ENCODE peak calls at places on chromosomes 1 and 21, in six cellular contexts. S is OCI-LY7, A is heart left ventricle, V is stomach, M is brain microvascular endothelial cell, K is fibroblast of lung. W is an unnamed sample.
A peak's percentile ranks its signal among the peaks of the same experiment; 100 is the strongest.

GRCh38 chr1:229114315-229114714 is 156.6 kb upstream of the RAB4A start:
- DNase-seq in S (no peak), A (no peak), V (no peak), M (no peak), K (peak; percentile 8), W (no peak)

GRCh38 chr1:193438312-193438711 is 251.9 kb upstream of the B3GALT2 start:
- DNase-seq in S (no peak), A (no peak), V (no peak), M (no peak), K (no peak), W (no peak)

GRCh38 chr1:200319143-200319542 is 90.7 kb downstream of the ZNF281 start:
- DNase-seq in S (no peak), A (no peak), V (no peak), M (no peak), K (no peak), W (no peak)

GRCh38 chr21:42063206-42063577 is 7.9 kb upstream of the UMODL1 start:
- DNase-seq in S (peak; percentile 83), A (peak; percentile 58), V (peak; percentile 48), M (no peak), K (no peak), W (no peak)

GRCh38 chr1:22380024-22380785 is 71.4 kb upstream of the ZBTB40 start:
- DNase-seq in S (no peak), A (no peak), V (no peak), M (peak; percentile 31), K (no peak), W (no peak)

GRCh38 chr1:212498243-212498642 is 65.5 kb downstream of the NENF start:
- DNase-seq in S (no peak), A (no peak), V (no peak), M (peak; percentile 91), K (peak; percentile 85), W (peak; percentile 95)

GRCh38 chr1:82386365-82387069 is 585.8 kb downstream of the ADGRL2 start:
- DNase-seq in S (no peak), A (no peak), V (no peak), M (no peak), K (no peak), W (peak; percentile 1)

GRCh38 chr21:44552681-44553080 is 1.4 kb upstream of the KRTAP10-2 start:
- DNase-seq in S (no peak), A (no peak), V (no peak), M (no peak), K (no peak), W (no peak)

GRCh38 chr1:7233646-7234470 is 448.6 kb downstream of the CAMTA1 start:
- DNase-seq in S (no peak), A (no peak), V (no peak), M (no peak), K (no peak), W (no peak)

GRCh38 chr1:112263464-112263863 is 132.6 kb upstream of the CTTNBP2NL start:
- DNase-seq in S (no peak), A (no peak), V (no peak), M (peak; percentile 65), K (peak; percentile 61), W (peak; percentile 23)

GRCh38 chr1:108533351-108534083 is 26.4 kb upstream of the EEIG2 start:
- DNase-seq in S (no peak), A (no peak), V (no peak), M (no peak), K (no peak), W (no peak)

GRCh38 chr1:16138772-16139221 is 17.1 kb downstream of the EPHA2 start:
- DNase-seq in S (no peak), A (no peak), V (no peak), M (no peak), K (no peak), W (no peak)

GRCh38 chr1:225767591-225768540 is 9.8 kb upstream of the SRP9 start:
- DNase-seq in S (peak; percentile 64), A (peak; percentile 88), V (peak; percentile 33), M (no peak), K (peak; percentile 97), W (peak; percentile 68)

GRCh38 chr1:225827076-225827475 is 17.2 kb downstream of the EPHX1 start:
- DNase-seq in S (no peak), A (no peak), V (no peak), M (no peak), K (no peak), W (no peak)

GRCh38 chr1:177471244-177471643 is 300.5 kb downstream of the BRINP2 start:
- DNase-seq in S (no peak), A (no peak), V (no peak), M (no peak), K (peak; percentile 19), W (peak; percentile 29)

GRCh38 chr1:151536499-151536898 is 3.6 kb upstream of the TUFT1 start:
- DNase-seq in S (no peak), A (no peak), V (no peak), M (no peak), K (no peak), W (no peak)
- H3K27ac ChIP-seq in S (no peak overlapping the region), A (no peak overlapping the region), V (no peak overlapping the region), M (peak overlapping the region; percentile 28), K (peak overlapping the region; percentile 37), W (peak overlapping the region; percentile 73)

DNA sequence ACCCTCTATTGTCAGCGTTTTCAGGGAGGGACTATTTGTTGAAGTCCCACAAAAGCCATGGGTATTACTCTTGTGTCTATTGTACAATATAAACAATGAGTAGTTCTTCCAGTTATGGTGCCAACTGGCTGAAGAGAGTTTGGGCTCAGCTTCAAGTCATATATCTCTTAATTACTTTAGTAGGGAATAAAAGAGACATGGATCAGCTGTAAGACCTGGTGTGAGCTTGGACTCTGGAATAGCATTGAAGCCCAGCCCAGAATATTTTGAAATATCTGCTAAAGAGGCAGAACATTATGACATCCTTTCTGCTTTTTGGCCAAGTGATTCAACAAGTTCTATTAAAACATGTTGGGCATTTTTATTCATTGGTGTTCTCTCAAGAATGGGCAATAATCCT is 224.9 kb downstream of the BACH1 start:
- DNase-seq in S (no peak), A (no peak), V (no peak), M (no peak), K (peak; percentile 82), W (no peak)
- TF ChIP-seq CTCF in S (no peak), A (no peak), V (no peak), M (no peak), K (no peak), W (no peak)

GRCh38 chr21:33300701-33301631 is 23.8 kb upstream of the IFNAR1 start:
- DNase-seq in S (peak; percentile 76), A (no peak), V (no peak), M (no peak), K (no peak), W (no peak)
- H3K27ac ChIP-seq in S (peak overlapping the region; percentile 95), A (peak overlapping the region; percentile 73), V (peak overlapping the region; percentile 41), M (no peak overlapping the region), K (no peak overlapping the region), W (no peak overlapping the region)

GRCh38 chr1:77016371-77016770 is 149.1 kb downstream of the ST6GALNAC5 start:
- DNase-seq in S (no peak), A (no peak), V (no peak), M (no peak), K (no peak), W (no peak)

GRCh38 chr1:77018386-77019156 is 151.3 kb downstream of the ST6GALNAC5 start:
- DNase-seq in S (no peak), A (no peak), V (no peak), M (no peak), K (no peak), W (no peak)

GRCh38 chr1:77010937-77011336 is 143.7 kb downstream of the ST6GALNAC5 start:
- DNase-seq in S (no peak), A (no peak), V (no peak), M (no peak), K (no peak), W (no peak)

GRCh38 chr1:77015748-77016341 is 148.6 kb downstream of the ST6GALNAC5 start:
- DNase-seq in S (no peak), A (no peak), V (no peak), M (no peak), K (no peak), W (no peak)

GRCh38 chr1:77014396-77014795 is 147.1 kb downstream of the ST6GALNAC5 start:
- DNase-seq in S (no peak), A (no peak), V (no peak), M (no peak), K (no peak), W (no peak)
- TF ChIP-seq CTCF in S (no peak), A (no peak), V (no peak), M (no peak), K (no peak), W (no peak)

GRCh38 chr1:203677771-203678170 is 51.1 kb downstream of the ATP2B4 start:
- DNase-seq in S (no peak), A (no peak), V (no peak), M (no peak), K (no peak), W (no peak)
- H3K27ac ChIP-seq in S (no peak overlapping the region), A (no peak overlapping the region), V (no peak overlapping the region), M (no peak overlapping the region), K (no peak overlapping the region), W (no peak overlapping the region)

GRCh38 chr1:14439015-14439414 is 159.5 kb upstream of the KAZN start:
- DNase-seq in S (no peak), A (no peak), V (no peak), M (no peak), K (no peak), W (peak; percentile 20)

GRCh38 chr1:14438127-14438769 is 160.2 kb upstream of the KAZN start:
- DNase-seq in S (no peak), A (no peak), V (no peak), M (no peak), K (no peak), W (no peak)

GRCh38 chr1:14440166-14440565 is 158.3 kb upstream of the KAZN start:
- DNase-seq in S (no peak), A (no peak), V (no peak), M (no peak), K (no peak), W (no peak)

GRCh38 chr1:14437410-14437913 is 161.0 kb upstream of the KAZN start:
- DNase-seq in S (no peak), A (no peak), V (no peak), M (no peak), K (no peak), W (no peak)

DNA sequence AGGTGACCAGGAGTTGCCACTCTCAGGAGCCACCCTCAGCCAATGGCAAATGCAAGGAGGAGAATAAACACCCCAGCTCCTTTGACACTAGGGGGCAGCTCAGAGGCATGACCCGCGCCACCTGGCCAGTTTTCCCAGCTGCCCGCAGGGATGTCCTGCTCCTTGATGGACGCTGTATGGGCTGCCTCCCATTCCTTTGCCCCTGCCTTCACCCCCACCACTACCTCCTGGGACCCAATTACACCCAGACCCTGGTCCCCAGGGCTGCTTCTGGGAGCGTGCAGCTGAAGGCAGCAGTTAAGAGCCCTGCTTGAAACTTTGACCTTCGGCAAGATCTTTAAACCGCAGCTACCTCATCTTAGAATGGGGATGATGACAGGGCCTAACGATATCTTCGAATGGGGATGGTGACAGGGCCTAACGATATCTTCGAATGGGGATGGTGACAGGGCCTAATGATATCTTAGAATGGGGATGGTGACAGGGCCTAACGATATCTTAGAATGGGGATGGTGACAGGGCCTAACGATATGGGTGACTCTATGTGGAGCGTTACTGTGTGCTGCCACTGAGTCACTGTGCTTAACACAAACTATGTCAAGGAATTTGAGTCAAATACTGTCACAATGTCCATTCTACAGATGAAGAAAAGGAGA is 163.0 kb upstream of the KAZN start:
- DNase-seq in S (no peak), A (no peak), V (no peak), M (no peak), K (no peak), W (no peak)
- TF ChIP-seq CTCF in S (peak; percentile 60), A (no peak), V (no peak), M (no peak), K (peak; percentile 1), W (no peak)

W was measured in astrocyte.